ENCODE peak calls at places on chromosomes 2 and 18, in ten cellular contexts. L is progenitor cell of endocrine pancreas, E is WTC11, T is GM12864, Y is right atrium auricular region, F is cardiac muscle cell, J is fibroblast of mammary gland, B is uterus, Z is transverse colon, O is ascending aorta. X is an unnamed sample.

GRCh38 chr2:152826880-152827279 is 108.5 kb downstream of the ARL6IP6 start:
- DNase-seq in L (no peak), E (no peak), T (no peak), Y (no peak), F (no peak), J (peak; percentile 58), B (no peak), Z (no peak), O (no peak), X (no peak)

GRCh38 chr2:96523659-96524481 is 12.7 kb upstream of the ARID5A start:
- DNase-seq in L (no peak), E (no peak), T (no peak), Y (no peak), F (peak; percentile 21), J (peak; percentile 89), B (peak; percentile 58), Z (no peak), O (no peak), X (no peak)

GRCh38 chr18:45998244-45998643 is 31.1 kb upstream of the EPG5 start:
- DNase-seq in L (no peak), E (no peak), T (no peak), Y (no peak), F (no peak), J (no peak), B (no peak), Z (no peak), O (no peak), X (no peak)

GRCh38 chr2:160963957-160964356 is 196.3 kb upstream of the TANK start:
- DNase-seq in L (no peak), E (no peak), T (no peak), Y (no peak), F (peak; percentile 37), J (peak; percentile 34), B (no peak), Z (no peak), O (no peak), X (no peak)

GRCh38 chr2:132448331-132448730 is 31.7 kb downstream of the GPR39 start:
- DNase-seq in L (no peak), E (no peak), T (no peak), Y (no peak), F (no peak), J (peak; percentile 30), B (no peak), Z (no peak), O (no peak), X (no peak)

GRCh38 chr2:55048925-55049793 is 1.1 kb downstream of the RTN4 start:
- DNase-seq in L (peak; percentile 72), E (peak; percentile 83), T (no peak), Y (peak; percentile 92), F (peak; percentile 88), J (peak; percentile 70), B (peak; percentile 93), Z (peak; percentile 92), O (peak; percentile 95), X (peak; percentile 57)

GRCh38 chr2:206968139-206969086 is 29.1 kb downstream of the CPO start:
- DNase-seq in L (no peak), E (no peak), T (no peak), Y (no peak), F (no peak), J (peak; percentile 70), B (no peak), Z (no peak), O (peak; percentile 80), X (no peak)

GRCh38 chr18:35389095-35389618 is 12.0 kb upstream of the ZNF396 start:
- DNase-seq in L (no peak), E (no peak), T (no peak), Y (no peak), F (peak; percentile 83), J (peak; percentile 65), B (no peak), Z (no peak), O (no peak), X (no peak)

GRCh38 chr2:20523798-20524197 is 76.9 kb downstream of the RHOB start:
- DNase-seq in L (no peak), E (no peak), T (no peak), Y (no peak), F (no peak), J (no peak), B (no peak), Z (no peak), O (no peak), X (no peak)

GRCh38 chr2:30026091-30027055 is 105.0 kb upstream of the ALK start:
- DNase-seq in L (peak; percentile 38), E (peak; percentile 73), T (no peak), Y (no peak), F (peak; percentile 40), J (peak; percentile 57), B (no peak), Z (peak; percentile 10), O (no peak), X (no peak)

GRCh38 chr2:8761529-8762164 is 75.8 kb downstream of the KIDINS220 start:
- DNase-seq in L (no peak), E (no peak), T (no peak), Y (no peak), F (peak; percentile 65), J (peak; percentile 56), B (no peak), Z (no peak), O (no peak), X (no peak)

GRCh38 chr2:121217627-121218026 is 67.4 kb downstream of the TFCP2L1 start:
- DNase-seq in L (no peak), E (no peak), T (no peak), Y (no peak), F (no peak), J (no peak), B (no peak), Z (no peak), O (no peak), X (no peak)

GRCh38 chr2:193267496-193268002 is 1072.8 kb upstream of the TMEFF2 start:
- DNase-seq in L (no peak), E (no peak), T (no peak), Y (no peak), F (no peak), J (no peak), B (no peak), Z (no peak), O (no peak), X (no peak)

GRCh38 chr2:219041252-219041651 is at the start of gene CFAP65:
- DNase-seq in L (no peak), E (peak; percentile 69), T (no peak), Y (no peak), F (peak; percentile 74), J (peak; percentile 56), B (no peak), Z (peak; percentile 58), O (no peak), X (no peak)

GRCh38 chr2:96260404-96261260 is 5.2 kb downstream of the TMEM127 start:
- DNase-seq in L (no peak), E (peak; percentile 59), T (no peak), Y (peak; percentile 80), F (peak; percentile 83), J (peak; percentile 94), B (peak; percentile 62), Z (peak; percentile 74), O (peak; percentile 88), X (no peak)

GRCh38 chr18:71784777-71785176 is 759.4 kb downstream of the CBLN2 start:
- DNase-seq in L (no peak), E (no peak), T (no peak), Y (no peak), F (peak; percentile 18), J (peak; percentile 5), B (no peak), Z (no peak), O (no peak), X (no peak)
- TF ChIP-seq CTCF in L (peak; percentile 42), E (peak; percentile 14), T (peak; percentile 32), Y (no peak), F (peak; percentile 46), J (peak; percentile 32), B (no peak), Z (peak; percentile 34), O (no peak), X (no peak)

DNA sequence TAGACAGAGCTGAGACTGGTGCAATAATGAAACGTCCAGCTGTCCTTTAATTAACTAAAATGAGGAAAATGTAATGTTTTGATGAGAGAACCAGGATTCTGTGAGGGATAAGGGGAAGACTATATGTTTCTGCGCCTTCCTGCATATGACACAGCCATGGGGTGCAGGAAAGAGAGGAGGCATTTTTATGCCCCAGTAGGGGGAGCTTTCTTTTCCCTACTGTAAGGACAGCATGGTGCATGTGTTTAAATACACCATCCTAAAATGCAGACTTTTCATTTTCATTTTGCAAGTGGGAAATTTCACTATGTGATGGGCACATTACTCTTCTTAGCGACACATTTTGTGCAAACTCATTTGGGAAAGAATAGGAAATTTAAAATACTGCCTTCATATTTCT is 446.1 kb downstream of the ARHGAP15 start:
- DNase-seq in L (no peak), E (peak; percentile 11), T (no peak), Y (no peak), F (peak; percentile 31), J (peak; percentile 15), B (no peak), Z (no peak), O (no peak), X (no peak)
- TF ChIP-seq CTCF in L (peak; percentile 45), E (peak; percentile 39), T (peak; percentile 36), Y (peak; percentile 31), F (peak; percentile 55), J (peak; percentile 55), B (no peak), Z (no peak), O (no peak), X (no peak)

DNA sequence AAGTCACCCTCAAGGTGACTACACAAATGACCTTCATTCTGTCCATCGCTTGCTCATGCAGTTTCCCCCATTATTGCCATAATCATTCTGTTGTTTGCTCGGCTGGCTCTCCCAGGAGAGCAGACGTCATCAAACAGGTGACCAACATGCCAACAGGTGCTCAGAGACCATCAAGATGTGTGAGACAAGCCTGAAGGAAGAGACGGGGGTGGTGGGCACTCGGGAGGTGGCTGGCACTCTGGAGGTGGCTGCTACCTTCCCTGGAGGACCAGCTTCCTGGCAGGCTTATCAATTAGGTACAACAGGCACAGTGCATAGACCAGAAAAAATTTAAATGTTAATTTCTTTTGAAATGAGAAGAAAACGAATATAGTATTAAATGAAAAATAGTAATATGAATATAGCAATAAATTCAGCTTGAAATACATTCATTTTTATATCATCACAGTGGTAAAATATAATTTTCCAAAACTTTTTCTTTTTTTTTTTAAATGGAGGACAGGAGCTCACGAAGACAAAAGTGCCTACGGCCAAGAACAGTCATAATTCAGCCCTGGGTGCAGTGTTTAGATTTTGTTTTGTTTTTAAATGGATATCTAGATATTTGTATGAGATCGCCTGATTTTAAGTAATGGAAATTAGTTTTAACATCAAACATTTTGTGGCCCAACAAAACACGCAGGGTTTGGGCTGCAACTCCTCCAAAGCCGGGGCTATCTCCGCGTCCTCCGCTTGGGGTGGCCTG is 16.9 kb upstream of the HAAO start:
- DNase-seq in L (no peak), E (no peak), T (no peak), Y (no peak), F (no peak), J (peak; percentile 79), B (peak; percentile 46), Z (peak; percentile 32), O (no peak), X (no peak)
- TF ChIP-seq CTCF in L (no peak), E (no peak), T (no peak), Y (no peak), F (no peak), J (peak; percentile 15), B (no peak), Z (peak; percentile 61), O (no peak), X (no peak)

DNA sequence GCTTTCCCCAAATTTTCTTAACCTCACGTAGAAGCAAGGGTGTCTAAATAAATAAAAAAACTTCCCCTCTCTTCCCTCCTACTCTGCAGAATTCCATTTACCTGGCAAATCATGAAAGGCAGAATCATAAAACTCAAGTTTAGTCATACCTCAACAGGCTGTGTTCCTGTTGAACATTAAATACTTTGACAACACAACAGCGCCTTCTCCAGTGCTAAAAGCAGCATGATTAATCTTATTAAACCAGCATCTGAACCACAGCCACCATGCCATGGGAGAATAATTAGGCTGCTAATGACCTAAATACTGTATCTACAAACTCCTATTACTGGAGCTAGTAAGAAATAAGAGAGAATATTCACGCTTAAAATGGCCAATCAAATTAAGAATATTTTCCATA is 68.1 kb downstream of the CDH2 start:
- DNase-seq in L (no peak), E (no peak), T (no peak), Y (no peak), F (peak; percentile 48), J (peak; percentile 41), B (no peak), Z (no peak), O (no peak), X (no peak)
- TF ChIP-seq CTCF in L (no peak), E (no peak), T (no peak), Y (peak; percentile 43), F (peak; percentile 19), J (no peak), B (no peak), Z (no peak), O (no peak), X (no peak)

X was measured in activated B cell treated with CpG ODN at 0.5 μM for 24 hours.